ENCODE peak calls at places on chromosomes 13 and 19, in seven cellular contexts. U is lower lobe of right lung; A is upper lobe of right lung; M is neural progenitor cell; W is adrenal gland; R is CD8-positive, alpha-beta memory T cell; C is K562. B is an unnamed sample.

GRCh38 chr19:51690359-51691121 is 2.6 kb upstream of the SPACA6 start:
- DNase-seq in U (peak; percentile 63), A (peak; percentile 81), M (peak; percentile 87), W (peak; percentile 71), R (peak; percentile 36), C (peak; percentile 94), B (peak; percentile 75)

GRCh38 chr19:36719687-36720556 is 32.5 kb downstream of the ZNF567 start:
- DNase-seq in U (no peak), A (no peak), M (no peak), W (no peak), R (no peak), C (no peak), B (peak; percentile 9)

GRCh38 chr13:110233682-110234280 is 73.2 kb downstream of the COL4A1 start:
- DNase-seq in U (no peak), A (no peak), M (no peak), W (no peak), R (no peak), C (no peak), B (no peak)

GRCh38 chr19:14147797-14148605 is 11.6 kb upstream of the ASF1B start:
- DNase-seq in U (peak; percentile 75), A (peak; percentile 85), M (peak; percentile 86), W (peak; percentile 74), R (peak; percentile 30), C (peak; percentile 76), B (peak; percentile 80)

GRCh38 chr19:16416996-16417395 is 54.8 kb downstream of the EPS15L1 start:
- DNase-seq in U (no peak), A (no peak), M (no peak), W (no peak), R (no peak), C (no peak), B (no peak)

GRCh38 chr13:110592670-110593069 is 22.7 kb upstream of the NAXD start:
- DNase-seq in U (no peak), A (no peak), M (no peak), W (no peak), R (no peak), C (no peak), B (no peak)

GRCh38 chr13:53206455-53206854 is 177.8 kb downstream of the OLFM4 start:
- DNase-seq in U (no peak), A (no peak), M (no peak), W (no peak), R (no peak), C (no peak), B (peak; percentile 24)

GRCh38 chr13:113117335-113117872 is 5.2 kb upstream of the F10 start:
- DNase-seq in U (peak; percentile 24), A (no peak), M (no peak), W (no peak), R (no peak), C (no peak), B (no peak)

GRCh38 chr19:5130371-5131030 is 161.6 kb downstream of the KDM4B start:
- DNase-seq in U (no peak), A (no peak), M (no peak), W (no peak), R (peak; percentile 76), C (no peak), B (no peak)

GRCh38 chr19:43455321-43456113 is 9.9 kb downstream of the LYPD3 start:
- DNase-seq in U (no peak), A (no peak), M (no peak), W (no peak), R (no peak), C (no peak), B (no peak)

GRCh38 chr13:25811506-25811905 is 240.3 kb downstream of the SHISA2 start:
- DNase-seq in U (no peak), A (no peak), M (no peak), W (no peak), R (no peak), C (no peak), B (no peak)

GRCh38 chr13:73822671-73823592 is 311.3 kb downstream of the KLF12 start:
- DNase-seq in U (no peak), A (no peak), M (no peak), W (peak; percentile 11), R (no peak), C (no peak), B (no peak)

GRCh38 chr19:16377521-16377920 is 52.9 kb downstream of the KLF2 start:
- DNase-seq in U (no peak), A (no peak), M (no peak), W (no peak), R (no peak), C (no peak), B (no peak)

GRCh38 chr19:518292-519231 is 11.3 kb downstream of the TPGS1 start:
- DNase-seq in U (no peak), A (no peak), M (peak; percentile 76), W (no peak), R (peak; percentile 54), C (peak; percentile 81), B (peak; percentile 59)

GRCh38 chr19:17314007-17314589 is 4.7 kb downstream of the DDA1 start:
- DNase-seq in U (no peak), A (no peak), M (no peak), W (no peak), R (no peak), C (no peak), B (no peak)

GRCh38 chr19:45646345-45646698 is 7.1 kb upstream of the EML2 start:
- DNase-seq in U (no peak), A (no peak), M (no peak), W (no peak), R (no peak), C (no peak), B (no peak)

GRCh38 chr19:45645068-45645630 is 6.0 kb upstream of the EML2 start:
- DNase-seq in U (no peak), A (peak; percentile 65), M (no peak), W (no peak), R (no peak), C (no peak), B (no peak)

GRCh38 chr19:45643024-45643926 is 4.1 kb upstream of the EML2 start:
- DNase-seq in U (peak; percentile 90), A (peak; percentile 91), M (peak; percentile 91), W (peak; percentile 87), R (peak; percentile 82), C (peak; percentile 93), B (peak; percentile 89)

GRCh38 chr19:45645631-45646344 is 6.6 kb upstream of the EML2 start:
- DNase-seq in U (peak; percentile 76), A (peak; percentile 84), M (peak; percentile 91), W (peak; percentile 76), R (peak; percentile 78), C (peak; percentile 98), B (peak; percentile 93)

DNA sequence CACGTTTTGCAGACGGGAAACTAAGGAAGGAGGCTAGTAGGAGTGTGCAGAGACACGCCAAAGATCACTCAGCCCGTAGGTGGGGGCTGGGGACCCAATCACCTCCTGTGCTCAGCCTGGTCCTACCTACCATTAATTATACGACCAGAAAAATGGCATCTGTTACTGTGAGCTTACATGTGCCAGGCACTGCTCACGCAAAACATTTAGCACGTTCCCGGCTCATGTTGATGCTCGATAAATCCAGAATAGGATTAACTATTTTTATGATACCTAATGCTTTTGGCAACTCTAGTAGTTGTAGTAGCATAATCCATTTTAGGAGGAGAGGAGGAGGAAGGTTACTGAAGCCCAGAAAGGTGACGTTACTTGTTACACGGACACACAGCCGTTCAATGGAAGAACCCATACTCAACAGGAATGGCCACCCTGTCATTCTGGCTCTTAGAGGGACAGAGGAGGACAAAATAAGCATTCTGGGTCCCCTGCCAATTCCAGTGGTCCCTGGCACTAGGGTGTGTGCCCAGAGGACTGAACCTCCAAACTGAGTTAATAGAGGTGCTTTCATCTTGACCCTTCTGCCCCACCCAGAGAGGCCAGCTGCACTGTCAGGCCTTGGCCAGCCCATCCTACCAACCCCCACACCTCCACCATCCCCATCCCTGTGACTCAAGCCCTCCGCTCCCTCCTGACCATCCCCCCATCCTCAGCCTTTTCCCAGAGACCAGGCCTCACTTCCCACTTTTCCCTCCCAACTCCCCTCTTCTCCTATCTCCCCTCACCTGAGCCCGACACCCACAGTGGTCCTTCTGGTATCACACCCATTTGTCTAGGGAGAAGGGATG is 5.0 kb upstream of the EML2 start:
- DNase-seq in U (no peak), A (no peak), M (no peak), W (no peak), R (no peak), C (no peak), B (no peak)
- H3K4me1 ChIP-seq in U (peaks cover 51% of the 10 kb centered on the region), A (peaks cover 49% of the 10 kb centered on the region), M (peaks cover 5% of the 10 kb centered on the region), W (peaks cover 23% of the 10 kb centered on the region), R (peaks cover 42% of the 10 kb centered on the region), C (peaks cover 54% of the 10 kb centered on the region), B (no peaks in the 10 kb centered on the region)

GRCh38 chr19:44907613-44908012 is 2.0 kb downstream of the APOE start:
- DNase-seq in U (no peak), A (no peak), M (no peak), W (no peak), R (no peak), C (no peak), B (no peak)

GRCh38 chr19:44903216-44903601 is 2.4 kb upstream of the APOE start:
- DNase-seq in U (no peak), A (no peak), M (no peak), W (no peak), R (no peak), C (no peak), B (no peak)

GRCh38 chr19:44904426-44904994 is 1.1 kb upstream of the APOE start:
- DNase-seq in U (no peak), A (no peak), M (peak; percentile 24), W (peak; percentile 85), R (no peak), C (peak; percentile 46), B (no peak)

GRCh38 chr19:44903602-44904425 is 1.8 kb upstream of the APOE start:
- DNase-seq in U (peak; percentile 79), A (peak; percentile 85), M (peak; percentile 73), W (peak; percentile 80), R (peak; percentile 54), C (peak; percentile 86), B (peak; percentile 78)

DNA sequence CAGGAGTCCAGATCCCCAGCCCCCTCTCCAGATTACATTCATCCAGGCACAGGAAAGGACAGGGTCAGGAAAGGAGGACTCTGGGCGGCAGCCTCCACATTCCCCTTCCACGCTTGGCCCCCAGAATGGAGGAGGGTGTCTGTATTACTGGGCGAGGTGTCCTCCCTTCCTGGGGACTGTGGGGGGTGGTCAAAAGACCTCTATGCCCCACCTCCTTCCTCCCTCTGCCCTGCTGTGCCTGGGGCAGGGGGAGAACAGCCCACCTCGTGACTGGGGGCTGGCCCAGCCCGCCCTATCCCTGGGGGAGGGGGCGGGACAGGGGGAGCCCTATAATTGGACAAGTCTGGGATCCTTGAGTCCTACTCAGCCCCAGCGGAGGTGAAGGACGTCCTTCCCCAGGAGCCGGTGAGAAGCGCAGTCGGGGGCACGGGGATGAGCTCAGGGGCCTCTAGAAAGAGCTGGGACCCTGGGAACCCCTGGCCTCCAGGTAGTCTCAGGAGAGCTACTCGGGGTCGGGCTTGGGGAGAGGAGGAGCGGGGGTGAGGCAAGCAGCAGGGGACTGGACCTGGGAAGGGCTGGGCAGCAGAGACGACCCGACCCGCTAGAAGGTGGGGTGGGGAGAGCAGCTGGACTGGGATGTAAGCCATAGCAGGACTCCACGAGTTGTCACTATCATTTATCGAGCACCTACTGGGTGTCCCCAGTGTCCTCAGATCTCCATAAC is at the start of gene APOE:
- DNase-seq in U (no peak), A (no peak), M (peak; percentile 67), W (peak; percentile 87), R (no peak), C (peak; percentile 63), B (peak; percentile 91)
- H3K4me3 ChIP-seq in U (peak within 1 kb of the TSS; percentile 43), A (peak within 1 kb of the TSS; percentile 45), M (peak within 1 kb of the TSS; percentile 76), W (peak within 1 kb of the TSS; percentile 49), R (no peak within 1 kb of the TSS), C (peak within 1 kb of the TSS; percentile 30), B (peak within 1 kb of the TSS; percentile 40)

GRCh38 chr13:30648522-30649012 is 30.8 kb downstream of the USPL1 start:
- DNase-seq in U (no peak), A (no peak), M (no peak), W (no peak), R (no peak), C (no peak), B (no peak)
- H3K36me3 ChIP-seq in U (peaks cover 88% of the 10 kb centered on the region), A (peaks cover 77% of the 10 kb centered on the region), M (peaks cover 14% of the 10 kb centered on the region), W (peaks cover 48% of the 10 kb centered on the region), R (peaks cover 35% of the 10 kb centered on the region), C (peaks cover 79% of the 10 kb centered on the region), B (peaks cover 18% of the 10 kb centered on the region)

GRCh38 chr13:29591310-29591709 is 4.2 kb downstream of the SLC7A1 start:
- DNase-seq in U (no peak), A (no peak), M (no peak), W (no peak), R (no peak), C (no peak), B (no peak)
- H3K4me1 ChIP-seq in U (peaks cover 10% of the 10 kb centered on the region), A (peaks cover 5% of the 10 kb centered on the region), M (peaks cover 10% of the 10 kb centered on the region), W (no peaks in the 10 kb centered on the region), R (peaks cover 17% of the 10 kb centered on the region), C (peaks cover 25% of the 10 kb centered on the region), B (no peaks in the 10 kb centered on the region)